ENCODE peak calls at places on chromosomes 2 and 18, in seven cellular contexts. X, V, G, K, Z, O and F are unnamed samples.

GRCh38 chr2:205766765-205767359 is 84.6 kb downstream of the NRP2 start:
- DNase-seq in X (peak; percentile 75), V (peak; percentile 69), G (peak; percentile 72), K (peak; percentile 59), Z (peak; percentile 78), O (peak; percentile 73), F (peak; percentile 68)

GRCh38 chr2:133169527-133169926 is 398.7 kb downstream of the NCKAP5 start:
- DNase-seq in X (no peak), V (no peak), G (no peak), K (no peak), Z (no peak), O (no peak), F (no peak)

GRCh38 chr2:177531706-177532105 is 139.1 kb downstream of the AGPS start:
- DNase-seq in X (no peak), V (no peak), G (no peak), K (no peak), Z (no peak), O (no peak), F (no peak)

GRCh38 chr2:63665806-63666205 is 77.0 kb downstream of the MDH1 start:
- DNase-seq in X (peak; percentile 29), V (no peak), G (peak; percentile 89), K (no peak), Z (peak; percentile 36), O (no peak), F (peak; percentile 65)

GRCh38 chr2:116133563-116133962 is 1680.9 kb upstream of the DDX18 start:
- DNase-seq in X (no peak), V (no peak), G (no peak), K (no peak), Z (no peak), O (no peak), F (no peak)

GRCh38 chr2:26979761-26980160 is 9.3 kb downstream of the MAPRE3 start:
- DNase-seq in X (no peak), V (no peak), G (peak; percentile 61), K (no peak), Z (no peak), O (no peak), F (peak; percentile 71)

GRCh38 chr18:78640596-78640995 is 339.0 kb upstream of the SALL3 start:
- DNase-seq in X (peak; percentile 16), V (no peak), G (no peak), K (no peak), Z (no peak), O (no peak), F (no peak)

GRCh38 chr18:75553021-75553420 is 125.5 kb upstream of the SMIM21 start:
- DNase-seq in X (no peak), V (no peak), G (no peak), K (no peak), Z (no peak), O (no peak), F (no peak)

GRCh38 chr2:38181802-38182517 is 106.0 kb upstream of the CYP1B1 start:
- DNase-seq in X (no peak), V (no peak), G (no peak), K (no peak), Z (no peak), O (no peak), F (no peak)
- H3K27ac ChIP-seq in X (no peak overlapping the region), V (no peak overlapping the region), G (no peak overlapping the region), K (no peak overlapping the region), Z (no peak overlapping the region), O (no peak overlapping the region), F (no peak overlapping the region)

DNA sequence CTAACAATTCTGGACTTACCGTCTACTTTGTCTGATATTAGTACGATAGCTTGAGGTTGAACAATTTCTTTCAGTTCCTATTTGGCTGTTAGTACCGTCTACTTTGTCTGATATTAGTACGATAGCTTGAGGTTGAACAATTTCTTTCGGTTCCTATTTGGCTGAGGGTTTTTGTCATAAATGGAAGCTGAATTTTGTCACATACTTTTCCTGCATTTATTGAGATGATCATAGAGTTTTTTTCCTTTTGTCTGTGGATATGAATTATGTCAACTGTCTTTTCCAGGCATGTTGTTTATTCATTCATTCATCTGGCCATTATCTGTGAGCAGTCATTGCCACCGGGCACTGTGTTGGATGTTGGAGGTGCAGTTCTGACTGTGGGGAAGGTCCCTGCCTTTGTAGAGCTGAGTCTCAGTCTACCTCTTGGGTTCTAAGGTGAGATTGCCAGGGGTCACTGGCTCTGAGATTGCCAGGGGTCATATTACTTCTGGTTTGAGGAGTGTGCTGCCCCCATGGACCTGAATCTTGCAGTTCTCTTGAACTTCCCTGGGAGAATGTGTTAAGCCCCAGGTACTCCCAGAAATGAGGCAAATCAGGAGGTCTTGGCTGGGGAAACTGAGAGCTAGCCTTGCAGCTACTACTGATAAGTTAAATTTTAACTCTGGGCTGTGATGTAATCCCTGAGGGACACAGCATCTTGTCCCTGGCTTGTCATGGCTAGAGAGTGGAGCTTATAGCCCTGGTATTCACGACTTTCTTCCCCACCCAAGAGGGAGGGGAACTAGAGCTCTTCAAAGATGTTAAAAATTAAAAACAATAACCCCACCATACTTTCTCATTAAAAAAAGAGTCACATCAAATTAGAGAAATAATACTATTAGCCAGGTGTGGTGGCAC is 89.1 kb upstream of the MBOAT2 start:
- DNase-seq in X (no peak), V (no peak), G (no peak), K (no peak), Z (no peak), O (no peak), F (no peak)
- H2BK120ac ChIP-seq in X (no peak overlapping the region), V (no peak overlapping the region), G (peak overlapping the region; percentile 94), K (no peak overlapping the region), Z (no peak overlapping the region), O (no peak overlapping the region), F (no peak overlapping the region)

DNA sequence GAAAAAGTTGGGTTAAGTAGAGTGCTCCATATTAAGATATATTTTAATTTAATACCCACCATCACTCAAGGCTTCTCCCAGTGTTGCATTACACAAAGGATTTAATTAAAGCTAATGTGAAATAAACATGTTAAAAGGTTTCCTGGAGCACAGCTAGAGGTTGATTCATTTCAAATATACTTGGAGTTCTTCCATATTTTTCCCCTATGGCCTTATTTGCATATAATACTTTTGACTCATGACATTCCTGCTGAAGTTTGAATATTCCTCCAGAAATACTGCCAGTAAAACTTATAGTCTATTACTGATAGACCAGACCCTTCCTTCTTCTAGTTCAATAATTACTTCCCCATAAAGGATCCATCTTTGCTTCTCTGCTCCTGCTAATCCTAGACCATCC is 227.5 kb downstream of the GULP1 start:
- DNase-seq in X (no peak), V (no peak), G (peak; percentile 70), K (no peak), Z (no peak), O (no peak), F (no peak)
- H3K27ac ChIP-seq in X (no peak overlapping the region), V (no peak overlapping the region), G (no peak overlapping the region), K (no peak overlapping the region), Z (peak overlapping the region; percentile 17), O (no peak overlapping the region), F (no peak overlapping the region)

DNA sequence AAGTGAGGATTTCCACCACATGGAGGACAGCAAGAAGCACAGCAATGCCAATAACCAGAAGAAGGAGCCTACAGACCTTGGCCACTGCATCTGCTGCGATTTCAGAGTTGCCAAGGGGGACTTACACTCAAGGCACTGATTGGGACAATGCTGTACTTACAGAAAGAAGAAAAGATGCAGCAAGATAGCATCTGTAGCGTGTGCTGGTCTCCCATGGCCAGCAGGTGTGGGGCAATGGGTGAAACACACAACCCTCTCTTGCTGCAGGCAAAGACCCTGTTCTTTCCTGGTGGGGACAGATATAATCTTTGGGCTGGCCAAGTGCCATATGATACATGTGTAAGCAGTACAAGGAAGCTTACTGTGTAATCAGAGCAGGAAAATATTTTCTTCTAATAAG is 85.4 kb upstream of the GPR45 start:
- DNase-seq in X (no peak), V (no peak), G (no peak), K (no peak), Z (peak; percentile 81), O (peak; percentile 7), F (no peak)
- H2BK120ac ChIP-seq in X (no peak overlapping the region), V (no peak overlapping the region), G (no peak overlapping the region), K (no peak overlapping the region), Z (no peak overlapping the region), O (no peak overlapping the region), F (no peak overlapping the region)

DNA sequence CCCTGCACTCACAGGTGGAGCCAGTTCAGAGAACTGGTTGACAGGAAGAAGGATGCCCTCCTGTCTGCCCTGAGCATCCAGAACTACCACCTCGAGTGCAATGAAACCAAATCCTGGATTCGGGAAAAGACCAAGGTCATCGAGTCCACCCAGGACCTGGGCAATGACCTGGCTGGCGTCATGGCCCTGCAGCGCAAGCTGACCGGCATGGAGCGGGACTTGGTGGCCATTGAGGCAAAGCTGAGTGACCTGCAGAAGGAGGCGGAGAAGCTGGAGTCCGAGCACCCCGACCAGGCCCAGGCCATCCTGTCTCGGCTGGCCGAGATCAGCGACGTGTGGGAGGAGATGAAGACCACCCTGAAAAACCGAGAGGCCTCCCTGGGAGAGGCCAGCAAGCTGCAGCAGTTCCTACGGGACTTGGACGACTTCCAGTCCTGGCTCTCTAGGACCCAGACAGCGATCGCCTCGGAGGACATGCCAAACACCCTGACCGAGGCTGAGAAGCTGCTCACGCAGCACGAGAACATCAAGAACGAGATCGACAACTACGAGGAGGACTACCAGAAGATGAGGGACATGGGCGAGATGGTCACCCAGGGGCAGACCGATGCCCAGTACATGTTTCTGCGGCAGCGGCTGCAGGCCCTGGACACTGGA is 92.5 kb upstream of the EML6 start:
- DNase-seq in X (no peak), V (no peak), G (no peak), K (no peak), Z (no peak), O (no peak), F (no peak)
- H3K27ac ChIP-seq in X (no peak overlapping the region), V (no peak overlapping the region), G (no peak overlapping the region), K (no peak overlapping the region), Z (no peak overlapping the region), O (no peak overlapping the region), F (no peak overlapping the region)

DNA sequence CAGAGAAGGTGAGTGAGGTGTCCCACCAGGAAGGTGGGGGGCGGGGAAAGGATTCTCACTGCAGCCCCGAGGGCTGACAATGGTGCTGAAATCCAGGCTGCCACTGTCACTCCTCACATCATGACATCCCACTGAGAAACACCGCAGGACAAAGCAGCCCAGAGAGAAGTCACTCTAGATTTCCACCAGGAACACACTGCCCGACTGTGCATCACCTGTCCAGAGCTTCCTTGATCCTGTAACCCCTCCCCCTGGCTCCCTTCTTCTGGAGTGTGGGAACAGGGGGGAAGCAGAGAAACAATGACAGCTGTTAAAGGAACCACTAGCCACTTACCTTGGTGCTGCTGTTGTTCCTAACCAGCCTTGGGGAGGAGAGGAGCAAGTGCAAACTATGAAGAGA is 69.9 kb downstream of the MRO start:
- DNase-seq in X (peak; percentile 29), V (no peak), G (no peak), K (no peak), Z (no peak), O (no peak), F (no peak)
- H2BK120ac ChIP-seq in X (no peak overlapping the region), V (no peak overlapping the region), G (no peak overlapping the region), K (no peak overlapping the region), Z (no peak overlapping the region), O (no peak overlapping the region), F (no peak overlapping the region)

DNA sequence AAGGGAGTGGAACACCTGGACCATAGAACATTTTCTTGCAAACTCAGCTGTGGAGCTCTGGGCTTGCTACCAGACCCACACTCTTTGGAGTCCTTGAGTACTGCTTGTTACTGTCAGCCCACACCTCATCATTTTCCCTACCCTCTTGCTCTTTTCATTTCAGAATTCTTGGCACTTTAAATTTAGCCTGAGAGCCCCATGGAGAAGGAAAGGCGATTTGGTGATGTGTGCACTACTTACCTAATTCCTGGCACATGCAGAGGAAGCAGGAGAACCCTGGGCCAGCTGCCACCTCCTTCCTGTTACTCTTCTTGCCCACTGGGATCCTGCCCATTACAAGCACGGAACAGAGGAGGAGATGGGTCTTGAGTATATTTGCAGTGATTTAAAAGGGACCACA is 31.8 kb downstream of the TMEM178A start:
- DNase-seq in X (no peak), V (no peak), G (peak; percentile 3), K (no peak), Z (no peak), O (no peak), F (no peak)
- H3K27ac ChIP-seq in X (no peak overlapping the region), V (no peak overlapping the region), G (no peak overlapping the region), K (no peak overlapping the region), Z (no peak overlapping the region), O (no peak overlapping the region), F (peak overlapping the region; percentile 25)

GRCh38 chr2:128494640-128495321 is 176.1 kb upstream of the HS6ST1 start:
- DNase-seq in X (no peak), V (no peak), G (no peak), K (peak; percentile 24), Z (no peak), O (peak; percentile 19), F (no peak)
- H2BK120ac ChIP-seq in X (no peak overlapping the region), V (no peak overlapping the region), G (no peak overlapping the region), K (no peak overlapping the region), Z (no peak overlapping the region), O (no peak overlapping the region), F (no peak overlapping the region)